ENCODE peak calls at places on chromosomes 11 and 22, in nine cellular contexts. C is cardiac fibroblast, D is NCI-H1930, O is NAMALWA, G is uterus, M is T-helper 2 cell, H is amniotic stem cell, A is brain microvascular endothelial cell, B is vagina. N is an unnamed sample.

GRCh38 chr11:43581370-43582023 is 99.0 kb upstream of the HSD17B12 start:
- DNase-seq in D (no peak), M (no peak), G (no peak), O (no peak), C (no peak), A (no peak), H (no peak), B (no peak), N (no peak)

GRCh38 chr22:41178425-41178975 is 26.6 kb upstream of the L3MBTL2 start:
- DNase-seq in B (no peak), H (no peak), M (no peak), A (no peak), C (no peak), D (no peak), O (no peak), G (peak; percentile 32), N (no peak)

GRCh38 chr11:112320668-112321067 is 60.0 kb upstream of the PLET1 start:
- DNase-seq in H (peak; percentile 10), A (peak; percentile 93), C (peak; percentile 93), B (peak; percentile 79), D (no peak), O (no peak), M (no peak), G (peak; percentile 32), N (peak; percentile 54)

GRCh38 chr11:14973621-14974020 is 1.5 kb upstream of the CALCA start:
- DNase-seq in D (no peak), C (peak; percentile 11), H (no peak), O (peak; percentile 23), M (peak; percentile 8), B (no peak), A (no peak), G (no peak), N (no peak)

GRCh38 chr11:116217006-116217405 is 555.8 kb downstream of the BUD13 start:
- DNase-seq in H (no peak), O (peak; percentile 44), A (peak; percentile 49), M (no peak), B (no peak), C (peak; percentile 66), D (no peak), G (no peak), N (peak; percentile 21)

GRCh38 chr22:35616043-35616442 is 1.1 kb downstream of the MB start:
- DNase-seq in G (no peak), C (no peak), B (no peak), H (no peak), M (no peak), A (no peak), O (no peak), D (no peak), N (no peak)

GRCh38 chr22:22720724-22721261 is 76.4 kb downstream of the GGTLC2 start:
- DNase-seq in D (no peak), O (peak; percentile 48), G (no peak), A (no peak), M (no peak), B (no peak), H (no peak), C (peak; percentile 15), N (no peak)

GRCh38 chr22:24554316-24555159 is at the start of gene GUCD1:
- DNase-seq in D (no peak), C (peak; percentile 53), B (no peak), A (peak; percentile 37), H (no peak), M (no peak), G (no peak), O (peak; percentile 67), N (peak; percentile 25)

GRCh38 chr22:29635734-29636357 is 32.4 kb downstream of the NF2 start:
- DNase-seq in O (peak; percentile 54), B (no peak), D (peak; percentile 40), G (no peak), H (peak; percentile 32), A (no peak), C (peak; percentile 76), M (no peak), N (peak; percentile 63)

GRCh38 chr11:2677127-2677526 is 22.7 kb downstream of the KCNQ1OT1 start:
- DNase-seq in H (no peak), O (no peak), C (no peak), B (no peak), G (no peak), A (no peak), M (no peak), D (no peak), N (no peak)

GRCh38 chr11:88179966-88180629 is 4.9 kb upstream of the RAB38 start:
- DNase-seq in H (no peak), B (no peak), C (peak; percentile 39), G (no peak), D (no peak), M (no peak), A (no peak), O (no peak), N (no peak)

GRCh38 chr11:122784325-122785155 is 53.8 kb upstream of the CRTAM start:
- DNase-seq in H (peak; percentile 54), B (peak; percentile 95), D (no peak), G (peak; percentile 77), C (peak; percentile 89), O (no peak), A (peak; percentile 94), M (no peak), N (peak; percentile 90)

GRCh38 chr11:3049430-3050243 is 7.6 kb downstream of the CARS1 start:
- DNase-seq in C (peak; percentile 96), O (peak; percentile 70), B (no peak), M (peak; percentile 61), A (peak; percentile 93), D (no peak), G (peak; percentile 71), H (peak; percentile 94), N (peak; percentile 98)

GRCh38 chr11:101195294-101195693 is 65.7 kb upstream of the PGR start:
- DNase-seq in A (no peak), O (no peak), B (no peak), C (no peak), H (no peak), D (no peak), M (no peak), G (no peak), N (no peak)

GRCh38 chr11:113874920-113875413 is 405 bp downstream of the USP28 start:
- DNase-seq in D (no peak), G (peak; percentile 43), B (no peak), O (peak; percentile 63), H (no peak), C (no peak), A (peak; percentile 6), M (peak; percentile 13), N (no peak)